ENCODE peak calls at places on chromosome 1, in five cellular contexts. One of them, this sample, is unnamed.

GRCh38 chr1:84278905-84279304 is 22.6 kb upstream of the SAMD13 start:
- DNase-seq in fibroblast of mammary gland: no peak
- DNase-seq in DMS79 treated with DMSO at 0.1 percent for 48 hours: no peak
- DNase-seq in Calu3: no peak
- DNase-seq in stimulated activated CD8-positive, alpha-beta memory T cell treated with anti-CD3 and anti-CD28 coated beads, Interleukin-15, amount 100 ng/mL, for 1 hour: no peak
- DNase-seq in this sample: peak

GRCh38 chr1:202968895-202969295 is 1.8 kb upstream of the CYB5R1 start:
- DNase-seq in DMS79 treated with DMSO at 0.1 percent for 48 hours: no peak
- DNase-seq in stimulated activated CD8-positive, alpha-beta memory T cell treated with anti-CD3 and anti-CD28 coated beads, Interleukin-15, amount 100 ng/mL, for 1 hour: no peak
- DNase-seq in fibroblast of mammary gland: peak
- DNase-seq in Calu3: peak
- DNase-seq in this sample: peak

GRCh38 chr1:198638894-198639319 is at the start of gene PTPRC:
- DNase-seq in fibroblast of mammary gland: no peak
- DNase-seq in stimulated activated CD8-positive, alpha-beta memory T cell treated with anti-CD3 and anti-CD28 coated beads, Interleukin-15, amount 100 ng/mL, for 1 hour: no peak
- DNase-seq in Calu3: no peak
- DNase-seq in DMS79 treated with DMSO at 0.1 percent for 48 hours: no peak
- DNase-seq in this sample: peak

GRCh38 chr1:226967665-226968064 is 27.6 kb downstream of the COQ8A start:
- DNase-seq in Calu3: no peak
- DNase-seq in stimulated activated CD8-positive, alpha-beta memory T cell treated with anti-CD3 and anti-CD28 coated beads, Interleukin-15, amount 100 ng/mL, for 1 hour: no peak
- DNase-seq in fibroblast of mammary gland: peak
- DNase-seq in DMS79 treated with DMSO at 0.1 percent for 48 hours: no peak
- DNase-seq in this sample: no peak

GRCh38 chr1:177569476-177569875 is 398.7 kb downstream of the BRINP2 start:
- DNase-seq in stimulated activated CD8-positive, alpha-beta memory T cell treated with anti-CD3 and anti-CD28 coated beads, Interleukin-15, amount 100 ng/mL, for 1 hour: no peak
- DNase-seq in fibroblast of mammary gland: peak
- DNase-seq in DMS79 treated with DMSO at 0.1 percent for 48 hours: no peak
- DNase-seq in Calu3: no peak
- DNase-seq in this sample: no peak

GRCh38 chr1:37570528-37571334 is 14.0 kb downstream of the DNALI1 start:
- DNase-seq in Calu3: no peak
- DNase-seq in stimulated activated CD8-positive, alpha-beta memory T cell treated with anti-CD3 and anti-CD28 coated beads, Interleukin-15, amount 100 ng/mL, for 1 hour: no peak
- DNase-seq in fibroblast of mammary gland: no peak
- DNase-seq in DMS79 treated with DMSO at 0.1 percent for 48 hours: no peak
- DNase-seq in this sample: no peak

GRCh38 chr1:183633676-183634343 is 1.8 kb downstream of the ARPC5 start:
- DNase-seq in fibroblast of mammary gland: peak
- DNase-seq in DMS79 treated with DMSO at 0.1 percent for 48 hours: peak
- DNase-seq in stimulated activated CD8-positive, alpha-beta memory T cell treated with anti-CD3 and anti-CD28 coated beads, Interleukin-15, amount 100 ng/mL, for 1 hour: no peak
- DNase-seq in Calu3: peak
- DNase-seq in this sample: peak

GRCh38 chr1:171160181-171160580 is 24.9 kb upstream of the FMO2 start:
- DNase-seq in DMS79 treated with DMSO at 0.1 percent for 48 hours: no peak
- DNase-seq in Calu3: peak
- DNase-seq in fibroblast of mammary gland: no peak
- DNase-seq in stimulated activated CD8-positive, alpha-beta memory T cell treated with anti-CD3 and anti-CD28 coated beads, Interleukin-15, amount 100 ng/mL, for 1 hour: no peak
- DNase-seq in this sample: no peak

GRCh38 chr1:63403386-63403785 is 36.0 kb downstream of the ALG6 start:
- DNase-seq in fibroblast of mammary gland: no peak
- DNase-seq in stimulated activated CD8-positive, alpha-beta memory T cell treated with anti-CD3 and anti-CD28 coated beads, Interleukin-15, amount 100 ng/mL, for 1 hour: no peak
- DNase-seq in Calu3: no peak
- DNase-seq in DMS79 treated with DMSO at 0.1 percent for 48 hours: no peak
- DNase-seq in this sample: peak

GRCh38 chr1:102032534-102032933 is 35.8 kb upstream of the OLFM3 start:
- DNase-seq in Calu3: no peak
- DNase-seq in stimulated activated CD8-positive, alpha-beta memory T cell treated with anti-CD3 and anti-CD28 coated beads, Interleukin-15, amount 100 ng/mL, for 1 hour: no peak
- DNase-seq in DMS79 treated with DMSO at 0.1 percent for 48 hours: no peak
- DNase-seq in fibroblast of mammary gland: no peak
- DNase-seq in this sample: peak

GRCh38 chr1:175154595-175155472 is 37.7 kb downstream of the KIAA0040 start:
- DNase-seq in Calu3: peak
- DNase-seq in stimulated activated CD8-positive, alpha-beta memory T cell treated with anti-CD3 and anti-CD28 coated beads, Interleukin-15, amount 100 ng/mL, for 1 hour: peak
- DNase-seq in DMS79 treated with DMSO at 0.1 percent for 48 hours: peak
- DNase-seq in fibroblast of mammary gland: peak
- DNase-seq in this sample: peak

GRCh38 chr1:19577001-19577400 is 67.1 kb upstream of the NBL1 start:
- DNase-seq in fibroblast of mammary gland: peak
- DNase-seq in DMS79 treated with DMSO at 0.1 percent for 48 hours: no peak
- DNase-seq in stimulated activated CD8-positive, alpha-beta memory T cell treated with anti-CD3 and anti-CD28 coated beads, Interleukin-15, amount 100 ng/mL, for 1 hour: no peak
- DNase-seq in Calu3: no peak
- DNase-seq in this sample: no peak

GRCh38 chr1:193104496-193104905 is 713 bp downstream of the GLRX2 start:
- DNase-seq in fibroblast of mammary gland: peak
- DNase-seq in Calu3: peak
- DNase-seq in stimulated activated CD8-positive, alpha-beta memory T cell treated with anti-CD3 and anti-CD28 coated beads, Interleukin-15, amount 100 ng/mL, for 1 hour: no peak
- DNase-seq in DMS79 treated with DMSO at 0.1 percent for 48 hours: peak
- DNase-seq in this sample: peak